ENCODE peak calls at places on chromosomes 11 and 22, in seven cellular contexts. One of them, this sample, is unnamed.

GRCh38 chr11:81165164-81165563 is 1568.5 kb downstream of the FAM181B start:
- DNase-seq in HCT116: no peak
- DNase-seq in HepG2: no peak
- DNase-seq in SK-N-SH: no peak
- DNase-seq in H1: no peak
- DNase-seq in GM12878: no peak
- DNase-seq in K562: no peak
- DNase-seq in this sample: no peak

GRCh38 chr11:94186342-94187203 is 57.9 kb downstream of the PANX1 start:
- DNase-seq in HCT116: no peak
- DNase-seq in HepG2: no peak
- DNase-seq in SK-N-SH: no peak
- DNase-seq in H1: no peak
- DNase-seq in GM12878: no peak
- DNase-seq in K562: no peak
- DNase-seq in this sample: no peak

GRCh38 chr11:69634590-69634989 is 6.4 kb upstream of the CCND1 start:
- DNase-seq in HCT116: no peak
- DNase-seq in HepG2: no peak
- DNase-seq in SK-N-SH: no peak
- DNase-seq in H1: no peak
- DNase-seq in GM12878: no peak
- DNase-seq in K562: no peak
- DNase-seq in this sample: no peak

GRCh38 chr11:128830290-128830813 is 36.7 kb downstream of the KCNJ1 start:
- DNase-seq in HCT116: no peak
- DNase-seq in HepG2: no peak
- DNase-seq in SK-N-SH: no peak
- DNase-seq in H1: no peak
- DNase-seq in GM12878: peak; percentile 42
- DNase-seq in K562: no peak
- DNase-seq in this sample: no peak

GRCh38 chr22:30086496-30086895 is 6.2 kb downstream of the HORMAD2 start:
- DNase-seq in HCT116: no peak
- DNase-seq in HepG2: no peak
- DNase-seq in SK-N-SH: no peak
- DNase-seq in H1: no peak
- DNase-seq in GM12878: no peak
- DNase-seq in K562: no peak
- DNase-seq in this sample: no peak

GRCh38 chr11:75445315-75445953 is 12.4 kb upstream of the KLHL35 start:
- DNase-seq in HCT116: peak; percentile 22
- DNase-seq in HepG2: peak; percentile 56
- DNase-seq in SK-N-SH: peak; percentile 92
- DNase-seq in H1: peak; percentile 95
- DNase-seq in GM12878: peak; percentile 19
- DNase-seq in K562: peak; percentile 83
- DNase-seq in this sample: no peak

GRCh38 chr11:13999704-14000103 is 37.2 kb downstream of the SPON1 start:
- DNase-seq in HCT116: no peak
- DNase-seq in HepG2: no peak
- DNase-seq in SK-N-SH: no peak
- DNase-seq in H1: no peak
- DNase-seq in GM12878: no peak
- DNase-seq in K562: no peak
- DNase-seq in this sample: no peak

GRCh38 chr22:39496131-39496838 is 5.8 kb upstream of the MIEF1 start:
- DNase-seq in HCT116: peak; percentile 56
- DNase-seq in HepG2: peak; percentile 74
- DNase-seq in SK-N-SH: peak; percentile 50
- DNase-seq in H1: peak; percentile 76
- DNase-seq in GM12878: no peak
- DNase-seq in K562: peak; percentile 51
- DNase-seq in this sample: no peak

GRCh38 chr11:84089072-84090057 is 803.2 kb upstream of the CCDC90B start:
- DNase-seq in HCT116: no peak
- DNase-seq in HepG2: peak; percentile 1
- DNase-seq in SK-N-SH: peak; percentile 36
- DNase-seq in H1: no peak
- DNase-seq in GM12878: no peak
- DNase-seq in K562: no peak
- DNase-seq in this sample: no peak

GRCh38 chr11:46381836-46382643 is 571 bp downstream of the MDK start:
- DNase-seq in HCT116: no peak
- DNase-seq in HepG2: no peak
- DNase-seq in SK-N-SH: peak; percentile 82
- DNase-seq in H1: peak; percentile 79
- DNase-seq in GM12878: no peak
- DNase-seq in K562: peak; percentile 63
- DNase-seq in this sample: no peak

GRCh38 chr11:116641561-116642045 is 131.2 kb downstream of the BUD13 start:
- DNase-seq in HCT116: peak; percentile 32
- DNase-seq in HepG2: no peak
- DNase-seq in SK-N-SH: peak; percentile 86
- DNase-seq in H1: peak; percentile 92
- DNase-seq in GM12878: no peak
- DNase-seq in K562: peak; percentile 72
- DNase-seq in this sample: peak; percentile 25

GRCh38 chr11:120303004-120303637 is 22.0 kb upstream of the TLCD5 start:
- DNase-seq in HCT116: peak; percentile 82
- DNase-seq in HepG2: peak; percentile 69
- DNase-seq in SK-N-SH: peak; percentile 62
- DNase-seq in H1: peak; percentile 87
- DNase-seq in GM12878: peak; percentile 37
- DNase-seq in K562: peak; percentile 81
- DNase-seq in this sample: peak; percentile 91

GRCh38 chr11:22508691-22509090 is 116.9 kb downstream of the FANCF start:
- DNase-seq in HCT116: no peak
- DNase-seq in HepG2: no peak
- DNase-seq in SK-N-SH: no peak
- DNase-seq in H1: no peak
- DNase-seq in GM12878: no peak
- DNase-seq in K562: no peak
- DNase-seq in this sample: no peak

GRCh38 chr11:66420671-66421476 is at the start of gene NPAS4:
- DNase-seq in HCT116: no peak
- DNase-seq in HepG2: no peak
- DNase-seq in SK-N-SH: peak; percentile 89
- DNase-seq in H1: peak; percentile 75
- DNase-seq in GM12878: no peak
- DNase-seq in K562: no peak
- DNase-seq in this sample: no peak

DNA sequence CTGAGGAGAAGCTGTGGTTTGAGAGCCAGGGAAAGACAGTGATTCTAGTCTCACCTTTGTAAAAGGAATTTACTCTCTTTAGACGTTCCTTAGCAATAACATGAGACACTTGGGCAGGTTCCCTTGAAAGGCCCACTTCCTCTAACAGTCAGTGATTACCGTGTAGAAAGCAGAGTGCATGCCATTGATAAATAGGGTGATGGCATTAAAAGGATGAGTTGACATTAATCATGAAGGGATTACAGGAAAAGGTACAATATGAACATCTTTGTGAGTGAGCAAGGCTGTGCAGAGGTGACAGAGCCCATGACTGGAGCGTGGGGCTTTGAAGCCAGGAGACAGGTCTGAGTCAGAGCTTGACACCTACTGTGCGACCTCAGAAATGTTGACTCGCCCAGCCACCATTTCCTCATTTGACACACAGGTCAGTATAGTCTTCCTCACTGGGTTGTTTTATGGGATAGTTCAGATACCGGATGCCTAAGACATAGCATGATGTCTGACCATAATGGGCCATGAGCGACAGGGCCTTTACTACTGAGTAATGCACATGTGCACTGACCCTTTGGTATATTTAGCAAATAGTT is 341.7 kb upstream of the MTNR1B start:
- DNase-seq in HCT116: no peak
- DNase-seq in HepG2: no peak
- DNase-seq in SK-N-SH: no peak
- DNase-seq in H1: no peak
- DNase-seq in GM12878: no peak
- DNase-seq in K562: no peak
- DNase-seq in this sample: no peak
- TF ChIP-seq YY1 in HCT116: no peak
- TF ChIP-seq YY1 in HepG2: no peak
- TF ChIP-seq YY1 in SK-N-SH: no peak
- TF ChIP-seq YY1 in H1: no peak
- TF ChIP-seq YY1 in GM12878: no peak
- TF ChIP-seq YY1 in K562: no peak
- TF ChIP-seq YY1 in this sample: no peak

DNA sequence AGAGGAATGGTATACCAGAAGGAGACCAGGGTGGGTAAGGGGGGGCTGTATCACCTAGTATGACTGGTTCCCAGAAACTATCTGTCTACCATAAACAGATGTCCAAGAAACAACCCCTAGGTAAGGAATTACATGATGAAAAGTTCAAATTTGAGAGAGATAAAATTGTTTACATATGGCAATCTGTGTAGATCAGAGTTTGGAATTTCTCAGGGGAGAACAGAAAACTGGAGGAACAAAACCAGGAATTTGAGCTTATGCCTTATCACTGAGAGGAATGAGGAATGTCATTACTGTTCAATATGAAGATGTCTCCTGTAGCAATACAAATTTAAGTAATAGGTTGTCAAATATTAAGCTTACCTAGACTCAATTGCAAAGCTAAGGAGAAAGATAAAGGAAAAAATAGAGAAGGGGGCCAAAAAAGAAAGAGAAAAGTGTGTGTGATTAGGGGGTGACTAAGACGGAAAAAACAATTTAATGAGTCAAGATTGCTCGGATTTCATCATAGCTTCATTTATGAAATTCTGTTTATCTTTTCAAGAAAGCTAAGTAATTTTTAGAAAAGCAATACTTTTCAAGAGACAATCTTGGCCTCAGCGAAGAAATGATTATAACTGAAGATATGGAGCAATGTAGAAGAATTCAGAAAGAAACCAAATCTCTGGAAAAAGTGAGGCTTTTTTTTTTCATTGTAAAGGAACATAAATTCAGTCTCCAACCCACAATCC is 117.8 kb downstream of the APOL5 start:
- DNase-seq in HCT116: peak; percentile 18
- DNase-seq in HepG2: no peak
- DNase-seq in SK-N-SH: no peak
- DNase-seq in H1: no peak
- DNase-seq in GM12878: no peak
- DNase-seq in K562: no peak
- DNase-seq in this sample: no peak
- H3K4me3 ChIP-seq in HCT116: peak overlapping the region; percentile 46
- H3K4me3 ChIP-seq in HepG2: peak overlapping the region; percentile 50
- H3K4me3 ChIP-seq in SK-N-SH: peak overlapping the region; percentile 48
- H3K4me3 ChIP-seq in H1: peak overlapping the region; percentile 61
- H3K4me3 ChIP-seq in GM12878: no peak overlapping the region
- H3K4me3 ChIP-seq in K562: no peak overlapping the region
- H3K4me3 ChIP-seq in this sample: peak overlapping the region; percentile 62

DNA sequence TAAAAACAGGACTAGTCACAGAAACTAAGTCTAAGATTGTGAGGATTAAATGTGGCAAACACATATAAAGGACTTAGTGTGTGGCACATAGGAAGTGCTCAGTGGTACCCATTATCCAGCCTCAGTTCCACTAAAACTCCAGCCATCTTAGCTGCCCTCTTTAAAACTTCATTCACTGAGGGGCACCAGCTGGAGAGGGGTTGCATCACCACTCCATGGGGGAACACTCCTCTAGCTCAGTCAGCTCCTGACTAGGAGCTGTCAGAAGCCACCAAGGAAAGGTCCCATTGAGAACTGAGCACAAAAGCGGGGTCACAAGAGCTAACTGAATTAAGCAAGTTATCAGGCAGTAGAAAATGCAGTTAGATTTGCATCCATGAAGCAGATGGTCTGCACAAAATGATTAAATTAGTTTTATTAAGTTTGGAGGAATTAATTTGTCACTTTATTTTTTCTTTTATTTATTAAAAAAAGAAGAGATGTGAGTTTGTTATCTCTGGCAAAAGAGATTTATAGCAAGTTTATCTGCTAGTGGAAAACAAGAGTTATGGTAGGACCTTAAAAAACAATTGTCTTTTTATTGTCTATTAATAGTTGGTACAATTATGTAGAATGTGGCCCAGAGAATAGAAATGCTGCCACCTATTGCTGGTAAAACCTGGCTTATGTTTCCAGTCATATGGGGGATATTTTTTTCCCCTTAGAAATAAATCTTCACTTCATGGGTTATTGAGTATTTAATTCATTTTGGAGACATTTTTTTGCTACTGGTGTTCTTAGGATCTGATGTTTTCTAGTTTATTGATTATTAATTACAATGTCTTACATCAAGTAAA is 95.7 kb downstream of the NAV2 start:
- DNase-seq in HCT116: no peak
- DNase-seq in HepG2: no peak
- DNase-seq in SK-N-SH: peak; percentile 39
- DNase-seq in H1: no peak
- DNase-seq in GM12878: no peak
- DNase-seq in K562: no peak
- DNase-seq in this sample: no peak
- TF ChIP-seq YY1 in HCT116: no peak
- TF ChIP-seq YY1 in HepG2: no peak
- TF ChIP-seq YY1 in SK-N-SH: no peak
- TF ChIP-seq YY1 in H1: no peak
- TF ChIP-seq YY1 in GM12878: no peak
- TF ChIP-seq YY1 in K562: no peak
- TF ChIP-seq YY1 in this sample: no peak

GRCh38 chr11:124760205-124760652 is 1.9 kb downstream of the ESAM start:
- DNase-seq in HCT116: no peak
- DNase-seq in HepG2: no peak
- DNase-seq in SK-N-SH: peak; percentile 17
- DNase-seq in H1: peak; percentile 64
- DNase-seq in GM12878: no peak
- DNase-seq in K562: no peak
- DNase-seq in this sample: no peak
- H3K4me3 ChIP-seq in HCT116: no peak overlapping the region
- H3K4me3 ChIP-seq in HepG2: peak overlapping the region; percentile 38
- H3K4me3 ChIP-seq in SK-N-SH: no peak overlapping the region
- H3K4me3 ChIP-seq in H1: peak overlapping the region; percentile 58
- H3K4me3 ChIP-seq in GM12878: peak overlapping the region; percentile 83
- H3K4me3 ChIP-seq in K562: no peak overlapping the region
- H3K4me3 ChIP-seq in this sample: no peak overlapping the region

DNA sequence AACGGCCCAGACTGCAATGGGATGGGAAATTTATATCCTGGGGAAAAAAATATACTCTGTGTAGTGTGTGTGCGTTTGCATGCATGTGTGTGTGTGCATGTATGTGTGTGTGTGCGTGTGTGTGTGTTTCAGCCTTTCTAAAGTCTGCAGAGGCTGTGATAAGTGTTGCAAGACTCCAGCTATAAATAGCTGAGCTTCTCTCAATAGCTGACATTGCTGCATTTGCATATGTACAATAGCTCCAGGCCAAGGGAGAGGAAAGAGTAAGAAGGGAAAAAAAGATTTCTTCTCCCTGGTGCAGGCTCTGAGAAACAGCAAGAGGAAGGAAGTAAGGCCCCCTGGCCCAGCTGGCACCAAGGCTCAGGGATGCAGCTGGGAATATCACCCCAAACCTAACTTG is 483.0 kb downstream of the MN1 start:
- DNase-seq in HCT116: no peak
- DNase-seq in HepG2: no peak
- DNase-seq in SK-N-SH: no peak
- DNase-seq in H1: no peak
- DNase-seq in GM12878: no peak
- DNase-seq in K562: no peak
- DNase-seq in this sample: no peak
- TF ChIP-seq YY1 in HCT116: no peak
- TF ChIP-seq YY1 in HepG2: no peak
- TF ChIP-seq YY1 in SK-N-SH: no peak
- TF ChIP-seq YY1 in H1: no peak
- TF ChIP-seq YY1 in GM12878: no peak
- TF ChIP-seq YY1 in K562: no peak
- TF ChIP-seq YY1 in this sample: no peak